ENCODE peak calls at places on chromosomes 4 and X, in eight cellular contexts. G, R, E, A, P, W, L and V are unnamed samples.

GRCh38 chr4:14871676-14872430 is 130.4 kb upstream of the CPEB2 start:
- DNase-seq in W (no peak), R (peak; percentile 10), P (no peak), L (no peak), A (no peak), G (peak; percentile 37), E (peak; percentile 37), V (no peak)

GRCh38 chr4:53861856-53862610 is 202.4 kb downstream of the CHIC2 start:
- DNase-seq in G (no peak), R (peak; percentile 85), E (no peak), L (no peak), W (no peak), A (no peak), P (no peak), V (peak; percentile 81)

GRCh38 chr4:107037188-107037587 is 1.1 kb upstream of the DKK2 start:
- DNase-seq in E (peak; percentile 72), G (peak; percentile 52), P (no peak), R (peak; percentile 42), L (peak; percentile 90), W (peak; percentile 22), A (peak; percentile 47), V (no peak)

GRCh38 chrX:138710866-138711331 is 618 bp downstream of the FGF13 start:
- DNase-seq in P (no peak), W (peak; percentile 5), R (no peak), E (peak; percentile 29), A (no peak), G (no peak), L (no peak), V (no peak)

GRCh38 chr4:110610940-110611785 is 11.7 kb downstream of the PITX2 start:
- DNase-seq in L (no peak), R (no peak), E (no peak), A (no peak), W (no peak), P (no peak), G (no peak), V (no peak)

GRCh38 chrX:24391362-24391761 is 30.9 kb downstream of the SUPT20HL1 start:
- DNase-seq in A (no peak), P (no peak), W (no peak), L (no peak), R (no peak), E (no peak), G (no peak), V (no peak)

GRCh38 chr4:150769845-150770244 is 187.9 kb downstream of the MAB21L2 start:
- DNase-seq in A (no peak), W (no peak), P (no peak), E (no peak), G (no peak), R (peak; percentile 37), L (no peak), V (peak; percentile 19)

GRCh38 chr4:1057403-1057745 is 45.9 kb downstream of the FGFRL1 start:
- DNase-seq in L (no peak), P (no peak), W (no peak), R (no peak), E (no peak), G (no peak), A (no peak), V (no peak)

GRCh38 chrX:139932077-139932900 is 564 bp downstream of the ATP11C start:
- DNase-seq in G (peak; percentile 26), L (peak; percentile 87), R (peak; percentile 59), W (peak; percentile 44), E (peak; percentile 49), A (peak; percentile 13), P (no peak), V (no peak)

GRCh38 chr4:111231281-111231680 is 608.4 kb upstream of the PITX2 start:
- DNase-seq in G (no peak), E (no peak), L (no peak), P (no peak), A (no peak), W (no peak), R (peak; percentile 61), V (no peak)

GRCh38 chr4:34935739-34936138 is 1308.6 kb downstream of the ARAP2 start:
- DNase-seq in P (no peak), W (no peak), R (peak; percentile 16), A (no peak), G (no peak), L (no peak), E (no peak), V (no peak)

GRCh38 chrX:111470681-111471403 is 40.6 kb upstream of the SERTM2 start:
- DNase-seq in W (no peak), R (no peak), P (no peak), L (no peak), E (no peak), G (no peak), A (no peak), V (no peak)

GRCh38 chr4:24517676-24518075 is 66.7 kb downstream of the DHX15 start:
- DNase-seq in A (no peak), G (no peak), L (no peak), E (no peak), R (no peak), P (no peak), W (no peak), V (no peak)

GRCh38 chrX:19544693-19545305 is 29.5 kb upstream of the MAP3K15 start:
- DNase-seq in G (peak; percentile 45), A (peak; percentile 1), R (peak; percentile 60), E (peak; percentile 35), W (no peak), P (no peak), L (peak; percentile 75), V (peak; percentile 53)

GRCh38 chr4:21795091-21795490 is 153.5 kb downstream of the KCNIP4 start:
- DNase-seq in P (no peak), W (no peak), G (no peak), E (no peak), A (no peak), R (peak; percentile 29), L (no peak), V (no peak)